ENCODE peak calls at places on chromosome 18, in six cellular contexts. T, C, B, N, A and F are unnamed samples.

GRCh38 chr18:44715245-44715644 is 34.6 kb downstream of the SETBP1 start:
- DNase-seq in A (no peak), T (no peak), C (peak; percentile 93), B (peak; percentile 61), N (no peak), F (peak; percentile 97)

GRCh38 chr18:389658-390357 is 110.7 kb downstream of the COLEC12 start:
- DNase-seq in A (no peak), T (no peak), B (no peak), C (no peak), N (no peak), F (no peak)

GRCh38 chr18:37396981-37397720 is 168.4 kb downstream of the CELF4 start:
- DNase-seq in B (no peak), C (peak; percentile 22), A (no peak), N (no peak), T (no peak), F (no peak)

GRCh38 chr18:62366992-62367391 is 41.9 kb downstream of the TNFRSF11A start:
- DNase-seq in B (no peak), T (no peak), A (no peak), N (no peak), C (no peak), F (no peak)

GRCh38 chr18:78102135-78102534 is 852.5 kb downstream of the GALR1 start:
- DNase-seq in N (no peak), A (no peak), T (no peak), C (no peak), B (no peak), F (no peak)

GRCh38 chr18:60895181-60895580 is 438.0 kb upstream of the CDH20 start:
- DNase-seq in A (no peak), B (no peak), N (no peak), T (no peak), C (peak; percentile 40), F (no peak)

GRCh38 chr18:21740724-21741510 is at the start of gene MIB1:
- DNase-seq in C (no peak), A (peak; percentile 99), N (peak; percentile 92), T (no peak), B (peak; percentile 100), F (peak; percentile 70)

GRCh38 chr18:21262979-21263378 is 20.9 kb downstream of the GREB1L start:
- DNase-seq in T (no peak), B (peak; percentile 94), A (no peak), N (no peak), C (no peak), F (no peak)

GRCh38 chr18:30987479-30988241 is 54.9 kb downstream of the DSC3 start:
- DNase-seq in C (no peak), T (no peak), A (no peak), N (no peak), B (no peak), F (no peak)

DNA sequence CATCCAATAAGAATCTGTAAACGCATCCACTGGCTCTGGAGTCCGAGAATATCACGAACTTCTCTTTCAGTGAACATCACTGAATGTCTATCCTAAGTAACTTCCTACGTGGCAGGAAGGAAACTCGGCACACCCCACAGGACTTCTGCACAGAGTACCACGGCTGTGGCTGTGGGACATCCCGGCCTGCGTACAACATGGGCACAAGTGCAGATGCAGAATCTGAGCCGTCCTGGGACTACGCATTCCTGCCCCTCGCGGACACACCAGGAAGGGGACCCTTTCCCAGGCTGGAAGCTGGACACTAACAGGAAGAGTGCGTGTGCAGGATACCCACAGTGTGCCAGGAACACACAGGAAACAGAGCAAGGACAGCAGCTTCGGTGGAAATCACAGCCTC is 60.6 kb downstream of the ZNF516 start:
- DNase-seq in C (no peak), B (no peak), A (no peak), N (no peak), T (no peak), F (no peak)
- H3K36me3 ChIP-seq in C (peaks cover 10% of the 10 kb centered on the region), B (peaks cover 14% of the 10 kb centered on the region), A (peaks cover 35% of the 10 kb centered on the region), N (peaks cover 4% of the 10 kb centered on the region), T (peaks cover 9% of the 10 kb centered on the region), F (peaks cover 16% of the 10 kb centered on the region)

DNA sequence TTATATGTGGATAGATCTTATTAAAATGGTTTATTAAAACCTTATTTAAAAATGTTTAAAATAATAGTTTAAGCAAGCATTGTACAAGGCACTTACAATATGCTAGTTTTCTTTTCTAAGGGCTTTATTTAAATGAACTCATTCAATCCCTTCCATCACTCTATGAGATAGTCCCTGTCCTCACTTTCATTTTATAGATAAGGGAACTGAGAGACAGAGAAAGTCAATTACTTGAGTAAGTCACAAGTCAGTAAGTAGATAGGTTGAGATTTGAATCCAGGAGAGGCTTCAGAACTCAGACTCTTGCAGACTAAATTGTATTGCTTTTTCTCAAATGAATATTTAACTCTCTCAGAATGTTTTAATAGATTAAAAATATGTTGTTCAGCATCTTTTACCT is 95.2 kb downstream of the KLHL14 start:
- DNase-seq in C (no peak), A (no peak), B (no peak), T (no peak), N (no peak), F (no peak)
- H3K36me3 ChIP-seq in C (no peaks in the 10 kb centered on the region), A (no peaks in the 10 kb centered on the region), B (no peaks in the 10 kb centered on the region), T (no peaks in the 10 kb centered on the region), N (no peaks in the 10 kb centered on the region), F (no peaks in the 10 kb centered on the region)

DNA sequence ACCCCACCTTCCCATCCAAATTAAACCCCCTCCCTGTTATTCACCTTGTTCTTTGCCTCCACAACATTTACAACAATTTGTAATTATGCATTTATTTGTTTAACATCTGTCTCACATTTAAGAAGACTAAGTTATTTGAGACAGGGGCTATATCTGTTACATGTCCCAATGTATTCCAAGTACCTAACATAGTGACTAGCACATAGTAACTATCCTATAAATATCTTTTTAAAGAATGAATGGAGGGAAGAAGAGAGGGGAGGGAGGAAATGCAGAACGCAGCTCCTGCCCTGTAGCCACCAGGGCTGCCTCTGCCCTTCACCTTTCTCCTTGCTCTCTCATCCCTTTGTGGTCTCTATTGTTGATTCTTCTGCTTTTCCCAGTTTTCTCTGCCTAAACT is 40.6 kb downstream of the HDHD2 start:
- DNase-seq in T (no peak), A (no peak), N (no peak), B (no peak), C (no peak), F (no peak)
- H3K36me3 ChIP-seq in T (peaks cover 11% of the 10 kb centered on the region), A (peaks cover 100% of the 10 kb centered on the region), N (peaks cover 32% of the 10 kb centered on the region), B (peaks cover 6% of the 10 kb centered on the region), C (peaks cover 77% of the 10 kb centered on the region), F (peaks cover 9% of the 10 kb centered on the region)

DNA sequence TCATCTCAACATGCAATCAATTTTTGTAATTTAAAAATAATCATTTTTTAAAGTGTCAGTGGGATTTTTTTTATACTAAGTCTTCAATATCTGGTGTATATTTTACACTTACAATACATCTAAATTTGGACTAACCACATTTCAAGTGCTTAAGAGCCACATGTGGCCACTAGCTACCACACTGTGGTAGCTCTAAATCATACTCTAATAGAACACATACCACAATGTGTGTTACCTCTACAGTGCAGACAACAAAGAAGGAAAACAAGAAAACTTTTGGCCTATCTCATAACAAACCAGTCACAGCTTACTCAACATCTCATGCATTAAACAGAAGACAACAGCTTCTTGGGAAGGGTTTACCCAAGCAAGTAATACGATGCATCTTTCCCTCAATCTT is 24.5 kb downstream of the PIAS2 start:
- DNase-seq in C (no peak), N (no peak), T (no peak), A (no peak), B (no peak), F (no peak)
- H3K36me3 ChIP-seq in C (peaks cover 25% of the 10 kb centered on the region), N (peaks cover 24% of the 10 kb centered on the region), T (peaks cover 28% of the 10 kb centered on the region), A (peaks cover 29% of the 10 kb centered on the region), B (peaks cover 23% of the 10 kb centered on the region), F (peaks cover 2% of the 10 kb centered on the region)

GRCh38 chr18:13039806-13040205 is 48.6 kb downstream of the CEP192 start:
- DNase-seq in T (no peak), B (no peak), N (no peak), C (no peak), A (no peak), F (no peak)
- H3K36me3 ChIP-seq in T (peaks cover 43% of the 10 kb centered on the region), B (peaks cover 4% of the 10 kb centered on the region), N (no peaks in the 10 kb centered on the region), C (peaks cover 28% of the 10 kb centered on the region), A (peaks cover 67% of the 10 kb centered on the region), F (peaks cover 2% of the 10 kb centered on the region)

GRCh38 chr18:57657566-57657965 is 35.9 kb upstream of the NARS1 start:
- DNase-seq in T (no peak), B (no peak), A (no peak), N (no peak), C (no peak), F (no peak)
- H3K36me3 ChIP-seq in T (no peaks in the 10 kb centered on the region), B (no peaks in the 10 kb centered on the region), A (peaks cover 99% of the 10 kb centered on the region), N (peaks cover 40% of the 10 kb centered on the region), C (peaks cover 42% of the 10 kb centered on the region), F (peaks cover 16% of the 10 kb centered on the region)